ENCODE peak calls at places on chromosomes 16 and 17, in six cellular contexts. J, N, S, B, W and G are unnamed samples.

GRCh38 chr17:83192161-83192788 is 112.9 kb downstream of the METRNL start:
- DNase-seq in J (no peak), N (no peak), S (no peak), B (no peak), W (no peak), G (no peak)

GRCh38 chr17:34071891-34072420 is 183.1 kb upstream of the CCL2 start:
- DNase-seq in J (no peak), N (no peak), S (no peak), B (no peak), W (no peak), G (no peak)

GRCh38 chr16:70251651-70252354 is at the start of gene EXOSC6:
- DNase-seq in J (peak; percentile 87), N (peak; percentile 90), S (peak; percentile 96), B (peak; percentile 97), W (peak; percentile 93), G (peak; percentile 83)

GRCh38 chr16:10980811-10981210 is 36.4 kb downstream of the CLEC16A start:
- DNase-seq in J (no peak), N (no peak), S (no peak), B (no peak), W (no peak), G (no peak)

GRCh38 chr17:18904482-18904881 is 46.6 kb downstream of the PRPSAP2 start:
- DNase-seq in J (no peak), N (no peak), S (no peak), B (no peak), W (no peak), G (no peak)

GRCh38 chr17:28473542-28473941 is at the start of gene SLC13A2:
- DNase-seq in J (no peak), N (no peak), S (no peak), B (no peak), W (no peak), G (no peak)

GRCh38 chr16:56312028-56312300 is 113.4 kb downstream of the AMFR start:
- DNase-seq in J (no peak), N (no peak), S (no peak), B (no peak), W (no peak), G (no peak)

GRCh38 chr16:61237804-61238485 is 798.3 kb downstream of the CDH8 start:
- DNase-seq in J (no peak), N (no peak), S (no peak), B (no peak), W (no peak), G (no peak)

GRCh38 chr16:56614549-56614991 is 6.2 kb downstream of the MT2A start:
- DNase-seq in J (no peak), N (no peak), S (no peak), B (peak; percentile 37), W (no peak), G (peak; percentile 66)

GRCh38 chr16:17839272-17839671 is 368.5 kb upstream of the XYLT1 start:
- DNase-seq in J (no peak), N (no peak), S (no peak), B (no peak), W (no peak), G (peak; percentile 18)

GRCh38 chr16:57603110-57604024 is 25.1 kb upstream of the ADGRG1 start:
- DNase-seq in J (no peak), N (no peak), S (no peak), B (no peak), W (no peak), G (no peak)

GRCh38 chr17:3038941-3039340 is 24.5 kb downstream of the OR1D5 start:
- DNase-seq in J (no peak), N (no peak), S (no peak), B (no peak), W (no peak), G (no peak)

GRCh38 chr17:41523787-41524186 is 4.3 kb downstream of the KRT19 start:
- DNase-seq in J (no peak), N (peak; percentile 67), S (no peak), B (no peak), W (no peak), G (no peak)

GRCh38 chr17:35154486-35154885 is 6.9 kb downstream of the UNC45B start:
- DNase-seq in J (no peak), N (no peak), S (no peak), B (no peak), W (no peak), G (no peak)

GRCh38 chr17:80060629-80061028 is 24.2 kb downstream of the CCDC40 start:
- DNase-seq in J (no peak), N (no peak), S (no peak), B (no peak), W (no peak), G (no peak)

GRCh38 chr16:13999895-14000425 is 71.2 kb upstream of the MRTFB start:
- DNase-seq in J (no peak), N (no peak), S (no peak), B (no peak), W (no peak), G (no peak)

GRCh38 chr17:75152971-75153853 is 1.1 kb downstream of the JPT1 start:
- DNase-seq in J (no peak), N (peak; percentile 45), S (peak; percentile 25), B (peak; percentile 71), W (no peak), G (no peak)

GRCh38 chr17:63929860-63930766 is 2.0 kb downstream of the CD79B start:
- DNase-seq in J (no peak), N (no peak), S (peak; percentile 12), B (no peak), W (no peak), G (no peak)

GRCh38 chr16:70162041-70162451 is 11.5 kb upstream of the CLEC18C start:
- DNase-seq in J (no peak), N (no peak), S (peak; percentile 33), B (peak; percentile 64), W (no peak), G (no peak)

GRCh38 chr17:45867702-45868101 is 23.0 kb downstream of the SPPL2C start:
- DNase-seq in J (no peak), N (no peak), S (no peak), B (no peak), W (no peak), G (no peak)

GRCh38 chr16:85112364-85112763 is at the start of gene CIBAR2:
- DNase-seq in J (no peak), N (peak; percentile 18), S (no peak), B (peak; percentile 29), W (no peak), G (no peak)

DNA sequence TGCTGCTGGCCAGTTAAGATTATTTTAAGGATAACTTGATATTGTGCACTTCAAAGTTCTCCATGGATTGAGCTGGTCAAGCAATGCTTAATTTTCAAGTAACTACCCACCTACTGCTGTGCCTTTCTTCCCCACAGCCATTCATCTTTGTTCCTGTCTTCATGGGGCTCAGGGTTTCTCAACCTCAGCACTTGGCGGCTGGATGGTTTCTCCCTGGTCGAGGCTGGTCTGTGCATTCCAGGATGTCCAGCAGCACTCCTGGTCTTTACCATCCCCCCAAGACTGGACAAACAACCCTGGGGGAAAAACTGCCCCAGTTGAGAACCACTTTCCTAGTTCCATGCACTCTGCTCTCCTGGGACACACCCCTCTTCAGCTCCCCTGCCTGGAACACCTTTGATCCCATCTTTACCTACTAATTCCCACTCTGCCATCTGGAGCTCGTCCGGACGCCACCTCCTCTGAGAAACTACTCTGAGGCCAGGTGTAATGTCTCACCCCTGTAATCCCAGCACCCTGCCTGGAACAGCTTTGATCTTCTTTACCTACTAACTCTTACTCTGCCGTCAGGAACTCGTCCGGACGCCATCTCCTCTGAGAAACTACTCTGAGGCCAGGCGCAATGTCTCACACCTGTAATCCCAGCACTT is 81.5 kb downstream of the NXN start:
- DNase-seq in J (no peak), N (no peak), S (no peak), B (no peak), W (no peak), G (peak; percentile 36)
- H3K4me3 ChIP-seq in J (no peak overlapping the region), N (no peak overlapping the region), S (no peak overlapping the region), B (no peak overlapping the region), W (no peak overlapping the region), G (no peak overlapping the region)

DNA sequence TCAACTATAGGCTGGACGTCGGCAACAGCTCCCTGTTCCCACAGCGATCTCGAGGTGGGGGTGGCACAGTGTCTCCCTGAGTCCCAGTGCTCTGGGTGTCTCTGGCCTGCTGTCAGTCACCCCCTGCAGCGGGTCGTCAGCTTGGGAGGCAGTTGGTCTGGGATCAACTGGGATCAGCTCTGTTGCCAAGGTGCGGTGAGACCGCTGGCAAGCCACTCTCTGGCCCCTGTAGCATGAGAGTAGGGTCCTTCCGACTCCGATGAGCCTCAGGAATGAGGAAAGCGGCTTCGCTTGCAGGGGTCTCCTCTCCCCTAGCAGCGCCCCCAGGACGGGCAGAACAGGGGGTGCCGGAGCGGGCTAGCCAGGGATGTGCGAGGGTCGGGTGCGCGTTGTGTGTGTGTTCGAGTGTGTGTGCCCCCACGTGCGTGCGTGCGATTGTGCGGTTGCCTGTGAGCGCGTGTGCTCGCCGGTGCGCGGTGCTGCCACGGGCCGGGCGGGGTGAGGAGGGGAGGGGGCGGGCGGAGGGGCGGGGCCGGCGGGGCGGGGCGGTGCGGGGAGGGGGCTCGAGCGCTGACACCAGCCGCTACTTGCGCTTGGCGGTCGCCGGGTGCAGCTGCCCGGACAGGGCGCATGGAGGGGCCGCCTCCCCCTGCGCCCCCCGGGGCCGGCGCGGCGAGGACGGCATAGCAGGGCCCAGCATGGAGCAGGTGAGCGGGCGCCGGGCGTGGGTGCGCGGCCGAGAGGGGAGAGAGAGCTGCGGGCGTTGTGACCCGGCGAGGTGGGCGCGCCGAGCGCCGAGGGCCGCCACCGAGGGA is 9.4 kb upstream of the ARHGAP23 start:
- DNase-seq in J (no peak), N (no peak), S (no peak), B (no peak), W (no peak), G (no peak)
- H3K4me3 ChIP-seq in J (no peak overlapping the region), N (no peak overlapping the region), S (peak overlapping the region; percentile 13), B (peak overlapping the region; percentile 45), W (no peak overlapping the region), G (peak overlapping the region; percentile 20)

DNA sequence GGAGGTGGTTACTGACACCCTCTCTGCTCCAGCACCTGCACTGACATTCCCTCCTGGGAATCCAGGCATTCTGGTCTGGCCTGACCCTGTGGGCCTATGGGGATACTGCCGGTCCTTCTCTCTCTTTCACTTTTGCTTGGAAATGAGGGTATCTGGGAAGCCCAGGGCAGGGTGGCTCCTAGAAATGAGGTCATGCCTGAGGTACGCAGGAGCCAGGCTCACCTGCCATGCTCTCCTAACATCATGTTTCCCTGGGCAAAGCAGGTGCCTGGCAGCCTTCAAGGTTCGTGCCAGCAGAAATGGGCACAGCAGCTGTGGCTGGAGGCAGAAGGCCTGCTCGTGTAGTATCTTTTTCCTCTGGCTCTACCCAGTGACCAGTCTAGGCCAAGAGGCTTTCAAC is 3.3 kb downstream of the ITGA3 start:
- DNase-seq in J (no peak), N (peak; percentile 66), S (no peak), B (no peak), W (no peak), G (no peak)
- H3K4me3 ChIP-seq in J (no peak overlapping the region), N (peak overlapping the region; percentile 79), S (peak overlapping the region; percentile 4), B (peak overlapping the region; percentile 77), W (no peak overlapping the region), G (no peak overlapping the region)

GRCh38 chr16:1028524-1029258 is 43.9 kb upstream of the SSTR5 start:
- DNase-seq in J (no peak), N (no peak), S (no peak), B (no peak), W (no peak), G (no peak)

GRCh38 chr16:1031666-1032065 is 40.9 kb upstream of the SSTR5 start:
- DNase-seq in J (no peak), N (no peak), S (no peak), B (no peak), W (no peak), G (no peak)

GRCh38 chr16:1032607-1033006 is 39.9 kb upstream of the SSTR5 start:
- DNase-seq in J (no peak), N (no peak), S (no peak), B (no peak), W (no peak), G (no peak)

GRCh38 chr16:1029259-1029545 is 43.3 kb upstream of the SSTR5 start:
- DNase-seq in J (no peak), N (no peak), S (no peak), B (no peak), W (no peak), G (no peak)

GRCh38 chr16:1030381-1030901 is 42.1 kb upstream of the SSTR5 start:
- DNase-seq in J (no peak), N (no peak), S (no peak), B (no peak), W (no peak), G (no peak)
- H3K4me3 ChIP-seq in J (no peak overlapping the region), N (no peak overlapping the region), S (no peak overlapping the region), B (no peak overlapping the region), W (no peak overlapping the region), G (no peak overlapping the region)